ENCODE peak calls at places on chromosome 18, in six cellular contexts. Z, P, O, N, S and H are unnamed samples.

GRCh38 chr18:79612291-79613108 is 67.1 kb upstream of the CTDP1 start:
- DNase-seq in Z (no peak), P (no peak), N (no peak), O (no peak), S (no peak), H (no peak)

GRCh38 chr18:55539240-55539639 is 48.8 kb downstream of the TCF4 start:
- DNase-seq in N (no peak), P (peak), S (no peak), Z (no peak), O (peak), H (no peak)

GRCh38 chr18:9661564-9661963 is 46.5 kb upstream of the RAB31 start:
- DNase-seq in N (no peak), S (no peak), O (no peak), P (peak), Z (no peak), H (no peak)

GRCh38 chr18:11259421-11259820 is 110.1 kb upstream of the PIEZO2 start:
- DNase-seq in S (no peak), O (no peak), Z (no peak), P (no peak), N (no peak), H (no peak)

GRCh38 chr18:3604626-3605408 is 154.8 kb downstream of the TGIF1 start:
- DNase-seq in P (peak), Z (peak), N (peak), O (peak), S (peak), H (peak)

GRCh38 chr18:26215247-26215970 is 10.8 kb upstream of the TAF4B start:
- DNase-seq in S (no peak), O (no peak), Z (no peak), N (no peak), P (no peak), H (no peak)

GRCh38 chr18:54416459-54416858 is 58.8 kb downstream of the C18orf54 start:
- DNase-seq in O (peak), P (peak), Z (peak), N (peak), S (peak), H (peak)

GRCh38 chr18:47285456-47285855 is 34.0 kb upstream of the SKOR2 start:
- DNase-seq in S (no peak), N (no peak), Z (no peak), O (no peak), P (no peak), H (no peak)

GRCh38 chr18:44185981-44186380 is 494.7 kb upstream of the SETBP1 start:
- DNase-seq in N (no peak), P (peak), O (no peak), Z (peak), S (no peak), H (no peak)

GRCh38 chr18:77102246-77103040 is 30.1 kb downstream of the MBP start:
- DNase-seq in Z (peak), O (peak), S (peak), P (peak), N (peak), H (peak)

GRCh38 chr18:48749768-48750167 is 201.0 kb downstream of the SMAD7 start:
- DNase-seq in P (peak), N (peak), O (no peak), Z (peak), S (no peak), H (no peak)

GRCh38 chr18:5628512-5629255 is 84.9 kb upstream of the EPB41L3 start:
- DNase-seq in N (peak), S (no peak), Z (no peak), O (no peak), P (peak), H (no peak)

GRCh38 chr18:9796933-9797549 is 88.7 kb upstream of the TXNDC2 start:
- DNase-seq in S (no peak), Z (no peak), N (no peak), P (peak), O (no peak), H (no peak)

GRCh38 chr18:49999128-49999527 is 185.8 kb upstream of the ACAA2 start:
- DNase-seq in S (no peak), N (no peak), Z (no peak), O (no peak), P (no peak), H (no peak)

GRCh38 chr18:36711813-36712444 is 116.9 kb downstream of the TPGS2 start:
- DNase-seq in P (peak), N (peak), Z (peak), S (no peak), O (peak), H (peak)

GRCh38 chr18:77376733-77377094 is 127.1 kb downstream of the GALR1 start:
- DNase-seq in P (no peak), N (no peak), Z (no peak), O (no peak), S (no peak), H (no peak)

GRCh38 chr18:9025104-9025838 is 77.2 kb upstream of the NDUFV2 start:
- DNase-seq in O (no peak), P (peak), N (peak), S (no peak), Z (no peak), H (peak)

GRCh38 chr18:3450358-3451107 is 561 bp downstream of the TGIF1 start:
- DNase-seq in O (no peak), P (peak), N (no peak), Z (peak), S (no peak), H (no peak)

GRCh38 chr18:49728542-49728941 is 84.8 kb downstream of the ACAA2 start:
- DNase-seq in Z (peak), N (peak), O (no peak), S (no peak), P (peak), H (no peak)

GRCh38 chr18:35526476-35527120 is 28.8 kb upstream of the INO80C start:
- DNase-seq in O (no peak), Z (no peak), P (peak), S (no peak), N (peak), H (no peak)

GRCh38 chr18:51878724-51879123 is 461.3 kb upstream of the DCC start:
- DNase-seq in O (no peak), N (no peak), P (no peak), Z (no peak), S (no peak), H (no peak)

GRCh38 chr18:9613550-9614400 is 584 bp downstream of the PPP4R1 start:
- DNase-seq in O (no peak), S (no peak), N (peak), Z (no peak), P (peak), H (no peak)

GRCh38 chr18:51867767-51868166 is 472.2 kb upstream of the DCC start:
- DNase-seq in P (peak), O (no peak), S (no peak), N (peak), Z (peak), H (peak)

GRCh38 chr18:12287131-12287681 is 20.8 kb upstream of the TUBB6 start:
- DNase-seq in S (no peak), N (peak), P (no peak), Z (no peak), O (no peak), H (no peak)

GRCh38 chr18:76679877-76680276 is 142.5 kb upstream of the ZNF236 start:
- DNase-seq in O (no peak), N (no peak), Z (no peak), P (no peak), S (no peak), H (no peak)

GRCh38 chr18:79903071-79903635 is 48.3 kb downstream of the SLC66A2 start:
- DNase-seq in O (no peak), Z (no peak), S (no peak), P (no peak), N (no peak), H (no peak)

GRCh38 chr18:76264851-76265250 is 230.2 kb downstream of the ZNF516 start:
- DNase-seq in S (no peak), O (no peak), P (peak), Z (no peak), N (no peak), H (no peak)

GRCh38 chr18:8801263-8801901 is 96.0 kb downstream of the MTCL1 start:
- DNase-seq in O (peak), P (peak), S (peak), N (no peak), Z (peak), H (peak)

GRCh38 chr18:56785006-56785405 is 133.8 kb downstream of the WDR7 start:
- DNase-seq in N (no peak), S (no peak), P (no peak), Z (no peak), O (no peak), H (no peak)

GRCh38 chr18:39340418-39340817 is 1774.8 kb upstream of the CELF4 start:
- DNase-seq in N (no peak), S (no peak), O (no peak), Z (no peak), P (no peak), H (no peak)

GRCh38 chr18:35389095-35389618 is 12.0 kb upstream of the ZNF396 start:
- DNase-seq in S (no peak), O (no peak), Z (peak), P (peak), N (no peak), H (no peak)

GRCh38 chr18:7778181-7778580 is 211.1 kb downstream of the PTPRM start:
- DNase-seq in Z (peak), S (no peak), P (no peak), N (no peak), O (no peak), H (no peak)

GRCh38 chr18:9513971-9514512 is 38.7 kb downstream of the RALBP1 start:
- DNase-seq in P (peak), O (peak), N (peak), S (no peak), Z (peak), H (peak)

GRCh38 chr18:9516437-9517064 is 41.2 kb downstream of the RALBP1 start:
- DNase-seq in N (peak), Z (no peak), S (no peak), O (no peak), P (peak), H (no peak)

GRCh38 chr18:37483221-37483971 is 82.2 kb downstream of the CELF4 start:
- DNase-seq in Z (peak), N (peak), S (no peak), P (peak), O (no peak), H (no peak)

GRCh38 chr18:48034651-48035555 is 104.4 kb upstream of the SMAD2 start:
- DNase-seq in N (no peak), Z (no peak), P (no peak), O (no peak), S (no peak), H (no peak)

GRCh38 chr18:13223341-13224148 is 5.0 kb downstream of the LDLRAD4 start:
- DNase-seq in P (no peak), S (no peak), N (no peak), Z (no peak), O (no peak), H (no peak)

GRCh38 chr18:56647071-56647470 is 4.1 kb upstream of the WDR7 start:
- DNase-seq in O (no peak), S (no peak), P (no peak), Z (no peak), N (no peak), H (no peak)

GRCh38 chr18:1779587-1779986 is 791.7 kb downstream of the METTL4 start:
- DNase-seq in P (no peak), S (no peak), Z (no peak), O (no peak), N (no peak), H (no peak)

DNA sequence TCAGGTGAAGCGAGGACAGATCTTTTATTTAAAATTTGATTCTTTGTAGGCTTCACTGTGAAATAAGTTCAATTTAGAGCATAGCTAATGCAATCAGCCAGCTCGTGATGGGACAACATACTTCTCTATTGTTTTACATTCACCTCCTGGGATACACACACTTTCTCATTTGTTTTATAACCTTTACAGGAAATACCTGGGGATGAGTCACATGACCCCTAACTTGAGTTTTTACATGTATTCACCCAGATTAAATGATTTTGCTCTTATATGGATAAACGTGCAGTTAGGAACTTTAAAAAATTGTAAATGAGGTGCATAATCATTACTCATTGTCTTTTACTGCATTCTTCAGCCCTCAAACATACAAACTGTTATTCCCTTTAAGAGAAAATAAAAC is 152.1 kb downstream of the NEDD4L start:
- DNase-seq in Z (no peak), N (peak), O (no peak), P (peak), S (no peak), H (no peak)
- H3K4me3 ChIP-seq in Z (no peak), N (peak), O (no peak), P (peak), S (peak), H (no peak)

GRCh38 chr18:67876866-67877265 is 360.3 kb upstream of the DSEL start:
- DNase-seq in P (no peak), N (no peak), S (no peak), O (no peak), Z (no peak), H (no peak)
- H3K4me3 ChIP-seq in P (no peak), N (no peak), S (no peak), O (no peak), Z (no peak), H (no peak)

GRCh38 chr18:45894818-45895217 is 69.3 kb downstream of the SIGLEC15 start:
- DNase-seq in Z (no peak), P (no peak), O (no peak), S (no peak), N (no peak), H (no peak)
- H3K4me3 ChIP-seq in Z (no peak), P (no peak), O (no peak), S (no peak), N (no peak), H (no peak)

DNA sequence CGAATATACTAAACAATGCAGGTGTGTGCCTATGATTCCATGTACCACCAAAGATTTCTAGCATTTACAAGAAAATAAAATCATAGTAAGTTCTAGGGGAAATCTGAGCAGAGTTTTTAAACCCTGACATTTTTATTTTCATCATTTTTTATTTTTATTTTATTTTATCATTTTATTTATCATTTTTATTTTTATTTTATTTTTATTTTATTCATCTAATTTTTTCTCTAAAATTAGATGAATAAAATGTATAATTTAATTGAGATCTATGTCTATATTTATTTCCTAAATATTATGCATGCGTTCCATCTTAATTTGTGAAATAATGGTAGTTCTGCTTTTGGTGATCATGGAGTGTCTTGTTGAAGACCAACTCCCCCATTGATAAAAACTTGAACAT is 257.6 kb upstream of the DOK6 start:
- DNase-seq in Z (no peak), N (no peak), O (no peak), P (no peak), S (no peak), H (no peak)
- H3K4me3 ChIP-seq in Z (no peak), N (no peak), O (no peak), P (no peak), S (no peak), H (no peak)

GRCh38 chr18:62384610-62385097 is 59.5 kb downstream of the TNFRSF11A start:
- DNase-seq in O (no peak), Z (no peak), P (no peak), S (no peak), N (peak), H (no peak)

GRCh38 chr18:62386616-62387015 is 61.5 kb downstream of the TNFRSF11A start:
- DNase-seq in Z (no peak), O (no peak), P (no peak), N (no peak), S (no peak), H (no peak)

GRCh38 chr18:62388855-62389760 is 64.0 kb downstream of the TNFRSF11A start:
- DNase-seq in Z (no peak), S (no peak), N (peak), P (peak), O (no peak), H (no peak)

GRCh38 chr18:62386091-62386490 is 61.0 kb downstream of the TNFRSF11A start:
- DNase-seq in S (no peak), Z (no peak), O (no peak), P (no peak), N (no peak), H (no peak)

DNA sequence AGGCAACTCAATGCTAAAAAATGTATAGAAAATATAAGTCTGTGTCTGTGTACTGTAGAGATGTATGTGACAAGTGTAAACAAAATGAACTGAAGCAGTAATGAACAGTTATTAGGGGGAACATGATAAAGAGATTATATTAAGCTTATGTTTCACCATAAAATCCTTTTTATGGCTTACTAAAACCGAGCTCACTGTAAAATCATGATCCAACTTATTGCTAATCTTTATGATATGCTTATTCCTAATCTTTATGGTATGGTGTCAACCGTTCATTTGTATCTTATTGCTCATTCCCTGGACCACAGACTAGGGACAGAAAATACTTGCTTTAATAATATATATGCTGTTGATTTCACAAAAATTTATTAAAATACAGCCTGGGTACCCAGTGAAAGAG is 62.1 kb downstream of the TNFRSF11A start:
- DNase-seq in S (no peak), Z (no peak), P (no peak), N (no peak), O (no peak), H (no peak)
- H3K4me3 ChIP-seq in S (no peak), Z (no peak), P (no peak), N (no peak), O (no peak), H (no peak)

DNA sequence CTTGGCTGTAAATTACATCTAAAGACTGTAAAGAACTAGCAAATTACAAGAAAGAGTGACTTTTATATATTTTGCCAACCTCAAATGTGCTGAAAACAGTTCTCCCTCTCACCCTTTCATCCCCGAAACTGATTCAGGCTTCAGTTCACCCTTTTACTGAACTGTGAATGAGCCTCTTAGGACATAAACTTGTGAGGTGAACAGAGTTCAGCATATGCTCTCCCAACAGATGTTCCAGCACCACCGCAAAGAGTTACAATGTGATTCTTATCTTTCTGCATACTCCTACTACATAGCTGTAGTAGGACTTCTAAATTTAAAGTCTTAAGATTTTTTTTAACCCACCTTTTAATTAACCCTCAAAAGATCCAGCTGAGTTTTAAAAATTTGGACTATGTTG is 1.2 kb upstream of the ZCCHC2 start:
- DNase-seq in S (no peak), P (no peak), O (no peak), Z (no peak), N (peak), H (no peak)
- H3K4me3 ChIP-seq in S (peak), P (peak), O (no peak), Z (no peak), N (peak), H (peak)

GRCh38 chr18:58224425-58224750 is 180.4 kb downstream of the NEDD4L start:
- DNase-seq in O (no peak), Z (no peak), N (no peak), S (no peak), P (no peak), H (no peak)
- H3K4me3 ChIP-seq in O (no peak), Z (peak), N (peak), S (no peak), P (peak), H (no peak)